ENCODE peak calls at places on chromosome 1, in seven cellular contexts. One of them, this sample, is unnamed.

GRCh38 chr1:9473032-9473792 is 66.1 kb upstream of the SLC25A33 start:
- DNase-seq in NB4: peak
- DNase-seq in left lung: peak
- DNase-seq in AG04450: peak
- DNase-seq in HCT116: peak
- DNase-seq in lower leg skin: peak
- DNase-seq in K562: peak
- DNase-seq in this sample: no peak

GRCh38 chr1:80418134-80418533 is 1382.6 kb upstream of the ADGRL2 start:
- DNase-seq in AG04450: no peak
- DNase-seq in K562: no peak
- DNase-seq in NB4: no peak
- DNase-seq in lower leg skin: no peak
- DNase-seq in left lung: no peak
- DNase-seq in HCT116: no peak
- DNase-seq in this sample: no peak

GRCh38 chr1:80656011-80656627 is 1144.6 kb upstream of the ADGRL2 start:
- DNase-seq in lower leg skin: no peak
- DNase-seq in NB4: peak
- DNase-seq in AG04450: no peak
- DNase-seq in HCT116: peak
- DNase-seq in K562: no peak
- DNase-seq in left lung: no peak
- DNase-seq in this sample: no peak

GRCh38 chr1:176271572-176271971 is 64.5 kb upstream of the COP1 start:
- DNase-seq in AG04450: no peak
- DNase-seq in NB4: no peak
- DNase-seq in left lung: no peak
- DNase-seq in HCT116: no peak
- DNase-seq in lower leg skin: no peak
- DNase-seq in K562: no peak
- DNase-seq in this sample: no peak

GRCh38 chr1:233790662-233791371 is 113.7 kb upstream of the SLC35F3 start:
- DNase-seq in left lung: no peak
- DNase-seq in lower leg skin: no peak
- DNase-seq in NB4: peak
- DNase-seq in AG04450: peak
- DNase-seq in HCT116: peak
- DNase-seq in K562: peak
- DNase-seq in this sample: peak

GRCh38 chr1:62228883-62229187 is 34.2 kb downstream of the L1TD1 start:
- DNase-seq in HCT116: no peak
- DNase-seq in left lung: no peak
- DNase-seq in AG04450: no peak
- DNase-seq in NB4: no peak
- DNase-seq in lower leg skin: no peak
- DNase-seq in K562: no peak
- DNase-seq in this sample: no peak

GRCh38 chr1:155176544-155177071 is 3.0 kb downstream of the TRIM46 start:
- DNase-seq in HCT116: peak
- DNase-seq in K562: peak
- DNase-seq in NB4: peak
- DNase-seq in lower leg skin: peak
- DNase-seq in AG04450: no peak
- DNase-seq in left lung: peak
- DNase-seq in this sample: peak

GRCh38 chr1:10866314-10867091 is 70.1 kb upstream of the CASZ1 start:
- DNase-seq in NB4: peak
- DNase-seq in K562: no peak
- DNase-seq in AG04450: no peak
- DNase-seq in left lung: no peak
- DNase-seq in HCT116: no peak
- DNase-seq in lower leg skin: no peak
- DNase-seq in this sample: no peak

GRCh38 chr1:37922767-37923550 is 23.9 kb downstream of the INPP5B start:
- DNase-seq in lower leg skin: no peak
- DNase-seq in HCT116: no peak
- DNase-seq in K562: peak
- DNase-seq in NB4: peak
- DNase-seq in AG04450: no peak
- DNase-seq in left lung: no peak
- DNase-seq in this sample: no peak

GRCh38 chr1:26275580-26276431 is 4.1 kb upstream of the SH3BGRL3 start:
- DNase-seq in lower leg skin: peak
- DNase-seq in AG04450: peak
- DNase-seq in K562: peak
- DNase-seq in HCT116: peak
- DNase-seq in NB4: peak
- DNase-seq in left lung: peak
- DNase-seq in this sample: no peak

GRCh38 chr1:18684306-18684705 is 53.7 kb downstream of the PAX7 start:
- DNase-seq in left lung: no peak
- DNase-seq in HCT116: no peak
- DNase-seq in lower leg skin: no peak
- DNase-seq in NB4: no peak
- DNase-seq in K562: no peak
- DNase-seq in AG04450: no peak
- DNase-seq in this sample: no peak

GRCh38 chr1:224151117-224151516 is 31.9 kb upstream of the DEGS1 start:
- DNase-seq in HCT116: no peak
- DNase-seq in AG04450: no peak
- DNase-seq in left lung: no peak
- DNase-seq in NB4: no peak
- DNase-seq in lower leg skin: no peak
- DNase-seq in K562: no peak
- DNase-seq in this sample: no peak

GRCh38 chr1:119715542-119715941 is 3.8 kb downstream of the PHGDH start:
- DNase-seq in AG04450: no peak
- DNase-seq in K562: no peak
- DNase-seq in lower leg skin: no peak
- DNase-seq in left lung: no peak
- DNase-seq in NB4: peak
- DNase-seq in HCT116: no peak
- DNase-seq in this sample: no peak

GRCh38 chr1:201870397-201870796 is 18.3 kb upstream of the SHISA4 start:
- DNase-seq in left lung: no peak
- DNase-seq in lower leg skin: no peak
- DNase-seq in HCT116: no peak
- DNase-seq in K562: no peak
- DNase-seq in NB4: no peak
- DNase-seq in AG04450: peak
- DNase-seq in this sample: no peak

GRCh38 chr1:10033359-10033845 is 644 bp downstream of the UBE4B start:
- DNase-seq in left lung: no peak
- DNase-seq in HCT116: peak
- DNase-seq in lower leg skin: no peak
- DNase-seq in NB4: peak
- DNase-seq in AG04450: no peak
- DNase-seq in K562: peak
- DNase-seq in this sample: no peak

GRCh38 chr1:162882248-162882666 is 21.3 kb upstream of the CCDC190 start:
- DNase-seq in left lung: no peak
- DNase-seq in NB4: no peak
- DNase-seq in HCT116: no peak
- DNase-seq in K562: no peak
- DNase-seq in AG04450: no peak
- DNase-seq in lower leg skin: no peak
- DNase-seq in this sample: no peak

GRCh38 chr1:200457810-200458209 is 48.0 kb upstream of the ZNF281 start:
- DNase-seq in AG04450: no peak
- DNase-seq in left lung: no peak
- DNase-seq in lower leg skin: no peak
- DNase-seq in NB4: no peak
- DNase-seq in K562: no peak
- DNase-seq in HCT116: no peak
- DNase-seq in this sample: no peak

GRCh38 chr1:11529763-11530730 is 51.1 kb downstream of the DISP3 start:
- DNase-seq in HCT116: no peak
- DNase-seq in K562: no peak
- DNase-seq in left lung: peak
- DNase-seq in NB4: no peak
- DNase-seq in lower leg skin: peak
- DNase-seq in AG04450: no peak
- DNase-seq in this sample: no peak

GRCh38 chr1:113949007-113949406 is 19.9 kb downstream of the HIPK1 start:
- DNase-seq in left lung: no peak
- DNase-seq in lower leg skin: no peak
- DNase-seq in K562: peak
- DNase-seq in HCT116: no peak
- DNase-seq in AG04450: no peak
- DNase-seq in NB4: peak
- DNase-seq in this sample: no peak
- TF ChIP-seq CTCF in left lung: no peak
- TF ChIP-seq CTCF in lower leg skin: no peak
- TF ChIP-seq CTCF in K562: peak
- TF ChIP-seq CTCF in HCT116: no peak
- TF ChIP-seq CTCF in AG04450: peak
- TF ChIP-seq CTCF in NB4: no peak
- TF ChIP-seq CTCF in this sample: peak

DNA sequence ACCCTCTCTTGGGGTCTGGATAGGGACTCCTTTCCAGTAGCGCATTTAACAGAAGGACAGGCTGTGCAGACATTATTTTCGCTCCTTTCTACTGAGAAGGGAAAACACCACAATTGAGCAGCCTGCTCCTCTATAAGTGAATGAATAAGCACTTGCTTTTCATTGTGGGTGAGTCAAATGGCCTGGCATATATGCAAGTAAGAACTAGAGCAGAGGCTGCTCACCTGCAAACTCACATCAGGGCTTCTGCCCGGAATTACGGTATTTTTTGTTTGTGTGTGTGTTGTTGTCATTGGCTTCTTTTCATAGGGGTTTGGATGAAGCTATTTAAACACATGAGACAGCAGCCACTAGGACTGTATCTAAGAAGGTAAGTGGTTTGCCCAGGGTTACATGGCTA is 200.1 kb upstream of the CAMK1G start:
- DNase-seq in HCT116: no peak
- DNase-seq in K562: no peak
- DNase-seq in NB4: no peak
- DNase-seq in left lung: no peak
- DNase-seq in AG04450: no peak
- DNase-seq in lower leg skin: no peak
- DNase-seq in this sample: no peak
- TF ChIP-seq CTCF in HCT116: no peak
- TF ChIP-seq CTCF in K562: no peak
- TF ChIP-seq CTCF in NB4: no peak
- TF ChIP-seq CTCF in left lung: no peak
- TF ChIP-seq CTCF in AG04450: no peak
- TF ChIP-seq CTCF in lower leg skin: no peak
- TF ChIP-seq CTCF in this sample: no peak

DNA sequence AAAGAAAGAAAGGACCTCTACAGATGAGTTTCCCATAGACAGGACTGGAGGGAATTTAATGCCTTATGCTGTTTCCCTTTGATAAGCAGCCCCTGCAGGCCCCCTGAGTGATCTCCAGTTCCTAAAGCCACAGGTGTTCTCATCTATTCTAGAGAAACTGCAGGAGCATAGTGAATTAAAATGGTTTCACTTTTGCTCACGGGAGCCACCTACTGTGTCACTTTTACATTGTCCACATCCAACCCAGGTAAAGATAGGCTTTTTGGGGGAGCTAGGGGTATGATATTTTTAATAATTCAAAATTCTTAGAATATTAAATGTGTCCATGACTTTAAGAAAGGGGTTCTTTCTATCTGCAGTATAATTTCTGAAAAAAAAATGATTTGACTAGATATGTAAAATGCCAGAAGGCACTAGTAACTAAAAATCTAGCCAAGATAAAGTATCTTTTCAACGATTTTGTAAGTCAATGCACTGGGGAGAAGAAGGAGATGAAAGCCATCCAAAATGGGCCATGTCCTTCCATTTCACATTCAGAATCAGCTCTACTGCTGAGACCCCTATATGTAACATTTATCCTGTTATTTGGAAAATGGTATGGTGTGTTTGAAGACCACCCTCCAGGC is 267.3 kb upstream of the DUSP10 start:
- DNase-seq in lower leg skin: no peak
- DNase-seq in left lung: no peak
- DNase-seq in AG04450: no peak
- DNase-seq in K562: peak
- DNase-seq in NB4: peak
- DNase-seq in HCT116: no peak
- DNase-seq in this sample: no peak
- TF ChIP-seq CTCF in lower leg skin: no peak
- TF ChIP-seq CTCF in left lung: no peak
- TF ChIP-seq CTCF in AG04450: peak
- TF ChIP-seq CTCF in K562: peak
- TF ChIP-seq CTCF in NB4: peak
- TF ChIP-seq CTCF in HCT116: peak
- TF ChIP-seq CTCF in this sample: no peak

DNA sequence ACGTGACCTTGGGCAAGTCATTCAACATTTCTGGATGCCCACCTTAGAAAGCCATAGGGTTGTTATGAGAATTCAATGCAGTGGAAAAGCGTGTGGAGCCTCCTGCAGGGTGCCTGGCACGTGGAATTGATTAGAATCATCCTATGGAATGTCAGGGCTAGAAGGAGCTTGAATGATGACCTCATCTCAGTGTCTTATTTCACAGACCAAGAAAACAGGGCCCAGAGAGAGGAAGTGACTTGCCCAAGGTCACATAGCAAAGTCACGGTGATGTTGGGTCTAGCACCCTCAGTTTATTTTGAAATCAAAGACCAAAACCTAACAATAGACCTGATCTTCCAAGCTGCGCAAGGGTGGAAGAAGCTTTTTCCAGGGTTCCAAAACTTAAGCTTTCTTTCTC is 6.0 kb downstream of the TRABD2B start:
- DNase-seq in NB4: no peak
- DNase-seq in HCT116: peak
- DNase-seq in K562: no peak
- DNase-seq in AG04450: no peak
- DNase-seq in lower leg skin: no peak
- DNase-seq in left lung: no peak
- DNase-seq in this sample: no peak
- TF ChIP-seq CTCF in NB4: no peak
- TF ChIP-seq CTCF in HCT116: no peak
- TF ChIP-seq CTCF in K562: no peak
- TF ChIP-seq CTCF in AG04450: no peak
- TF ChIP-seq CTCF in lower leg skin: no peak
- TF ChIP-seq CTCF in left lung: no peak
- TF ChIP-seq CTCF in this sample: no peak

DNA sequence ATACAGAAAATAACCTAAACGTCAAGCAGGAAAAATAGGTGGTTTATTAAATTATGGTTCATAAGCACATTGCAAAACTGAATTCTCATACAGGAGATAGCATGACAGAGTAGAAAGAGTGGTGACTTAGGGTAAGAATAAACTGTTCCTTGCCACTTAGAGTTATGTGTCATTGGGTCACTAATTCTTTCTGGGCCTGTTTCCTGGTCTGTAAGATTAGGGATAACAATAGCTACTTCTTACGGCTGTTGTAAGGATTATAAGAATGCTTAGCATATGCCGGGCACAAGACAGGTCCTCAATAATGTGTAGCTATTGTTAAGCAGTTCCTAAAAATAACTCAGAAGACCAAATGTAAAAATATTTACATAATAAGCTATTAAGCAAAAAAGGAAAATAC is 24.2 kb downstream of the SNRNP40 start:
- DNase-seq in K562: no peak
- DNase-seq in lower leg skin: no peak
- DNase-seq in NB4: no peak
- DNase-seq in HCT116: no peak
- DNase-seq in left lung: no peak
- DNase-seq in AG04450: no peak
- DNase-seq in this sample: no peak
- TF ChIP-seq CTCF in K562: no peak
- TF ChIP-seq CTCF in lower leg skin: no peak
- TF ChIP-seq CTCF in NB4: no peak
- TF ChIP-seq CTCF in HCT116: no peak
- TF ChIP-seq CTCF in left lung: no peak
- TF ChIP-seq CTCF in AG04450: no peak
- TF ChIP-seq CTCF in this sample: no peak

This sample was measured in mesothelial cell of epicardium.